ENCODE peak calls at places on chromosomes 3 and 15, in nine cellular contexts. P, Z, V, W, S, I, A, N and B are unnamed samples.

GRCh38 chr15:84810073-84810840 is 6.9 kb upstream of the ALPK3 start:
- DNase-seq in P (peak), Z (no peak), V (no peak), W (peak), S (no peak), I (peak), A (no peak), N (no peak), B (no peak)

GRCh38 chr3:103977417-103977816 is 1389.3 kb upstream of the ALCAM start:
- DNase-seq in P (no peak), Z (no peak), V (no peak), W (no peak), S (no peak), I (no peak), A (no peak), N (no peak), B (no peak)

GRCh38 chr3:50564321-50564720 is 3.2 kb downstream of the C3orf18 start:
- DNase-seq in P (no peak), Z (no peak), V (no peak), W (no peak), S (no peak), I (no peak), A (no peak), N (no peak), B (no peak)

GRCh38 chr3:140403559-140403958 is 274.3 kb upstream of the TRIM42 start:
- DNase-seq in P (no peak), Z (no peak), V (no peak), W (no peak), S (no peak), I (no peak), A (no peak), N (no peak), B (no peak)

GRCh38 chr3:115784739-115785571 is 161.6 kb downstream of the GAP43 start:
- DNase-seq in P (peak), Z (no peak), V (no peak), W (peak), S (peak), I (peak), A (peak), N (no peak), B (no peak)

GRCh38 chr3:110381992-110382391 is 689.6 kb upstream of the NECTIN3 start:
- DNase-seq in P (peak), Z (no peak), V (no peak), W (no peak), S (no peak), I (no peak), A (no peak), N (no peak), B (no peak)

GRCh38 chr15:36356511-36356910 is 222.9 kb upstream of the CDIN1 start:
- DNase-seq in P (no peak), Z (no peak), V (no peak), W (peak), S (no peak), I (no peak), A (no peak), N (peak), B (no peak)

GRCh38 chr15:57327985-57328471 is 48.3 kb upstream of the CGNL1 start:
- DNase-seq in P (no peak), Z (no peak), V (no peak), W (peak), S (peak), I (peak), A (no peak), N (peak), B (no peak)

GRCh38 chr15:41895491-41895890 is 1.6 kb upstream of the SPTBN5 start:
- DNase-seq in P (no peak), Z (no peak), V (no peak), W (no peak), S (no peak), I (no peak), A (no peak), N (no peak), B (no peak)

GRCh38 chr3:188950832-188951489 is 220.8 kb upstream of the TPRG1 start:
- DNase-seq in P (peak), Z (peak), V (peak), W (peak), S (peak), I (peak), A (no peak), N (peak), B (no peak)

GRCh38 chr15:90836296-90836871 is 32.0 kb upstream of the FURIN start:
- DNase-seq in P (peak), Z (no peak), V (peak), W (peak), S (peak), I (peak), A (no peak), N (peak), B (no peak)

DNA sequence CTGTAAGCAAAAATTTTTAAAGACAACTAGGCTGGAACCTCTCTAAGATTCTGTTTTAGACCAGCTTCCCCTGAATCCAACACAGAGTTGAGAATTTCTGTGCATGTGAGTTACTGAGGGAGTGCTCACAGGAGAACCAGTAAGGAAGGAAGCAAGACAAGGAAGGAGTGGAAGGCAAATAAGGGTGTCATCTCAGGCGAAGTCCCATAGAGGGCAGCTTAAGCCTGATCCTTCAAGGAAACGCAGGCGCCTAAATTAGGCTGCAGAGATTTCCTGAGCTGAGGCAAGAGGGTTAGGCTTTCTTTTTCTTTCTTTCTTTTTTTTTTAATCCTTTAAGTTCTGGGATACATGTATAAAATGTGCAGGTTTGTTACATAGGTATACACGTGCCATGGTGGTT is 36.2 kb upstream of the COL6A6 start:
- DNase-seq in P (peak), Z (peak), V (no peak), W (peak), S (peak), I (peak), A (peak), N (peak), B (no peak)
- TF ChIP-seq CTCF in P (peak), Z (peak), V (no peak), W (peak), S (peak), I (peak), A (peak), N (peak), B (no peak)

GRCh38 chr3:195208631-195209030 is 62.3 kb downstream of the XXYLT1 start:
- DNase-seq in P (no peak), Z (no peak), V (no peak), W (no peak), S (no peak), I (no peak), A (no peak), N (no peak), B (no peak)

GRCh38 chr3:195208183-195208582 is 62.8 kb downstream of the XXYLT1 start:
- DNase-seq in P (no peak), Z (no peak), V (no peak), W (no peak), S (no peak), I (no peak), A (peak), N (no peak), B (no peak)

GRCh38 chr3:195212033-195212748 is 58.8 kb downstream of the XXYLT1 start:
- DNase-seq in P (no peak), Z (no peak), V (no peak), W (no peak), S (no peak), I (no peak), A (no peak), N (no peak), B (peak)

GRCh38 chr3:195209083-195209835 is 61.7 kb downstream of the XXYLT1 start:
- DNase-seq in P (no peak), Z (no peak), V (no peak), W (peak), S (no peak), I (peak), A (no peak), N (peak), B (no peak)

DNA sequence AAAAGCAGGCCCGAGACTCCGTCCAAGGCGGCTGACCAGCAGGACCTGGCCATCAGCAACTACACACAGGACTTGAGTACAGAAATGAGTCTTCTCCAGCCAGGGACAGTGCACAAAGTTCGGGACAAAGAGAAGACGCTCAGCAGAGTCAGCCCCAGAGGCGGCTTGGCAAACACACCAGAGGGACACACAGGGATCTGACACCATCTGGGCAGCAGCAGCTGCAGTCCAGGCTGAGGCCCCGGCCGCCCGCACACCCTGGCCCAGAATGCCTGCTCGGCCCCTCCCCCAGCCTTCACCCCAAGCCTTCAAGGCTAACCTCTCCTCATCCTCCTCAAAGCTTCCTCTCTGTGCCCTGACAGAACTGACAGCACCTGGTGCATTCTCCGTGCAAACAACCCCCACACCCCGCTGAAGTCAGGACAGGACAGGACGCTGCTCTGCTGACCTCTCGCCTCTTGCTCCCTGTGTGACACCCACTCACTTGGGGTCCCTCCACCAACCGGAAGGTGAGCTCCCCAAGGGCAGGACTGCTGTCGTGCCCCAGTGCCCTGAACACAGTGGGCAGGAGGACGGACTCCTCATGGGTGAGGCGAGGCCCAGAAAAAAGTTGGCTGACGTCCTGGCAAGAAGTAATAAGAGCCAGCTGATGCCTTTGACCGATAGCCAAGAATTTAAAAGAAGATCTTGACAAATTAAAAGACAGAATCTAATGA is 61.0 kb downstream of the XXYLT1 start:
- DNase-seq in P (no peak), Z (no peak), V (no peak), W (peak), S (peak), I (peak), A (no peak), N (peak), B (no peak)
- H3K4me3 ChIP-seq in P (no peak), Z (no peak), V (no peak), W (no peak), S (no peak), I (peak), A (no peak), N (no peak), B (no peak)

DNA sequence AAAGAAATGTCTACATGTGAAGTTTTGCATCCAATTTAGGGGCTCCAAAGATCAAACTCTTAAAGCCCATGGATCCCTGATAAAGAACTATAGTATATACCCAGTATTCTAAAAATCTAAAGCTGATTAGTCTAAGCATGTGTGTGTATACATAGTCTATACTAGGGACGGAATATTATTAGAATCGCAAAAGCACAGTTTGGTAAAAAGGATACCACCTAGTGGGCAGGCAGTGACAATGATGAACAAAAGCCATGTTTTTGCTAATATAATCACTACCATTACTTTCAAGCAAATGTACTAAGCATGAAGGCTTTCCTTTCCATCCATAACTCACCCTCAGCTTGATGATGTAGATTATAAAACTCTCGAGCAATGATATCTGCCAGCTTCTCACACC is 16.5 kb downstream of the POLQ start:
- DNase-seq in P (peak), Z (no peak), V (no peak), W (peak), S (peak), I (peak), A (no peak), N (peak), B (no peak)
- TF ChIP-seq CTCF in P (peak), Z (peak), V (no peak), W (peak), S (peak), I (peak), A (no peak), N (peak), B (peak)

GRCh38 chr3:14429689-14430452 is 27.5 kb downstream of the SLC6A6 start:
- DNase-seq in P (no peak), Z (no peak), V (peak), W (no peak), S (no peak), I (no peak), A (no peak), N (no peak), B (no peak)
- H3K4me3 ChIP-seq in P (no peak), Z (no peak), V (no peak), W (no peak), S (no peak), I (no peak), A (no peak), N (no peak), B (no peak)